ENCODE peak calls at places on chromosome 18, in four cellular contexts. I is GM20000, J is IMR-90, V is kidney. B is an unnamed sample.

GRCh38 chr18:48006415-48007175 is 76.1 kb upstream of the SMAD2 start:
- DNase-seq in I (no peak), J (no peak), V (no peak), B (no peak)

GRCh38 chr18:70490008-70490933 is 201.4 kb downstream of the SOCS6 start:
- DNase-seq in I (peak), J (peak), V (no peak), B (peak)

GRCh38 chr18:48750485-48751175 is 200.1 kb downstream of the SMAD7 start:
- DNase-seq in I (no peak), J (no peak), V (peak), B (no peak)

GRCh38 chr18:55244520-55244919 is 285.3 kb upstream of the CCDC68 start:
- DNase-seq in I (no peak), J (peak), V (no peak), B (no peak)

GRCh38 chr18:55422456-55423185 is 165.4 kb downstream of the TCF4 start:
- DNase-seq in I (no peak), J (peak), V (no peak), B (no peak)

GRCh38 chr18:51525453-51526225 is 328.2 kb upstream of the MEX3C start:
- DNase-seq in I (no peak), J (no peak), V (no peak), B (no peak)

GRCh38 chr18:77115461-77115907 is 17.1 kb downstream of the MBP start:
- DNase-seq in I (no peak), J (no peak), V (no peak), B (no peak)

GRCh38 chr18:3514312-3515216 is 64.6 kb downstream of the TGIF1 start:
- DNase-seq in I (no peak), J (no peak), V (no peak), B (no peak)

GRCh38 chr18:44679056-44679911 is 1.4 kb upstream of the SETBP1 start:
- DNase-seq in I (peak), J (peak), V (peak), B (peak)

GRCh38 chr18:55425698-55426097 is 162.3 kb downstream of the TCF4 start:
- DNase-seq in I (no peak), J (no peak), V (no peak), B (no peak)

GRCh38 chr18:43665239-43665788 is 388.0 kb upstream of the SYT4 start:
- DNase-seq in I (no peak), J (peak), V (no peak), B (peak)

GRCh38 chr18:62585274-62586147 is 62.7 kb downstream of the ZCCHC2 start:
- DNase-seq in I (no peak), J (no peak), V (no peak), B (no peak)

GRCh38 chr18:58590231-58590630 is 38.7 kb downstream of the ALPK2 start:
- DNase-seq in I (no peak), J (peak), V (no peak), B (no peak)

GRCh38 chr18:52546686-52547346 is 206.8 kb downstream of the DCC start:
- DNase-seq in I (no peak), J (no peak), V (no peak), B (no peak)

GRCh38 chr18:26460449-26461091 is 87.8 kb downstream of the KCTD1 start:
- DNase-seq in I (peak), J (peak), V (no peak), B (peak)

GRCh38 chr18:59691046-59691395 is 6.2 kb downstream of the CCBE1 start:
- DNase-seq in I (no peak), J (peak), V (no peak), B (peak)

GRCh38 chr18:9103488-9103887 is 989 bp downstream of the NDUFV2 start:
- DNase-seq in I (no peak), J (peak), V (no peak), B (peak)

GRCh38 chr18:38186491-38186890 is 620.9 kb upstream of the CELF4 start:
- DNase-seq in I (no peak), J (no peak), V (no peak), B (no peak)

GRCh38 chr18:34222025-34222395 is 2.7 kb downstream of the NOL4 start:
- DNase-seq in I (no peak), J (no peak), V (no peak), B (no peak)

GRCh38 chr18:6558770-6559169 is 144.1 kb upstream of the L3MBTL4 start:
- DNase-seq in I (no peak), J (no peak), V (no peak), B (no peak)

GRCh38 chr18:28571929-28572328 is 395.0 kb upstream of the CDH2 start:
- DNase-seq in I (no peak), J (no peak), V (no peak), B (no peak)

GRCh38 chr18:58692420-58693185 is 21.3 kb downstream of the MALT1 start:
- DNase-seq in I (no peak), J (no peak), V (no peak), B (no peak)

GRCh38 chr18:10006261-10006903 is 92.6 kb downstream of the VAPA start:
- DNase-seq in I (no peak), J (peak), V (no peak), B (peak)

GRCh38 chr18:37577051-37577611 is 11.5 kb upstream of the CELF4 start:
- DNase-seq in I (no peak), J (no peak), V (no peak), B (peak)

GRCh38 chr18:79897940-79898625 is 53.4 kb downstream of the SLC66A2 start:
- DNase-seq in I (no peak), J (no peak), V (peak), B (no peak)

GRCh38 chr18:28657836-28658410 is 481.0 kb upstream of the CDH2 start:
- DNase-seq in I (no peak), J (no peak), V (no peak), B (no peak)

GRCh38 chr18:8835556-8835955 is 130.2 kb downstream of the MTCL1 start:
- DNase-seq in I (no peak), J (peak), V (no peak), B (peak)

DNA sequence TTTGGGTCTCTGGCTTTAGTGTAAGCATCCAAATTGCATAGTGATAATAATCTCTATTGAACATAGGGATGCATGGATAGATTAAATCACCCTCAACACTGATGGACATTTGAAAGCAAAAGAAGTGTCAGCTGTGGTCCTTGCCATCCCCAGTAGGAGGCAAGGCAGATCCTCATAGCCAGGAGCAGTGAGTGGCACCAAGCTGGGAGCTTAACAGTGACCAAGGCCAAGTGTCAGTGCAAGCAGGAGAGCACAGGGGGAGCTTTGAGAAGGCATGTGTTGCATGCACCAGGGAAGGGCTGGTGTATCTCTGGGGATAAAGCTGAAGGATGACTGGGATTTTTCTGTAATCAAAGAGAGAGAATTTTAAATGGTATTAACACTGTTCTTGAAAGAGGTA is 14.7 kb downstream of the SLC14A1 start:
- DNase-seq in I (no peak), J (no peak), V (no peak), B (no peak)
- TF ChIP-seq CTCF in I (no peak), J (no peak), V (no peak), B (no peak)

GRCh38 chr18:24181806-24182205 is 42.9 kb downstream of the CABYR start:
- DNase-seq in I (no peak), J (no peak), V (no peak), B (no peak)

GRCh38 chr18:24173997-24174396 is 35.1 kb downstream of the CABYR start:
- DNase-seq in I (no peak), J (no peak), V (no peak), B (no peak)

GRCh38 chr18:24177499-24178133 is 38.8 kb downstream of the CABYR start:
- DNase-seq in I (no peak), J (no peak), V (no peak), B (no peak)

GRCh38 chr18:24180048-24180447 is 41.2 kb downstream of the CABYR start:
- DNase-seq in I (no peak), J (no peak), V (no peak), B (no peak)

GRCh38 chr18:24176727-24177416 is 38.0 kb downstream of the CABYR start:
- DNase-seq in I (peak), J (peak), V (no peak), B (peak)
- TF ChIP-seq CTCF in I (peak), J (peak), V (peak), B (peak)

DNA sequence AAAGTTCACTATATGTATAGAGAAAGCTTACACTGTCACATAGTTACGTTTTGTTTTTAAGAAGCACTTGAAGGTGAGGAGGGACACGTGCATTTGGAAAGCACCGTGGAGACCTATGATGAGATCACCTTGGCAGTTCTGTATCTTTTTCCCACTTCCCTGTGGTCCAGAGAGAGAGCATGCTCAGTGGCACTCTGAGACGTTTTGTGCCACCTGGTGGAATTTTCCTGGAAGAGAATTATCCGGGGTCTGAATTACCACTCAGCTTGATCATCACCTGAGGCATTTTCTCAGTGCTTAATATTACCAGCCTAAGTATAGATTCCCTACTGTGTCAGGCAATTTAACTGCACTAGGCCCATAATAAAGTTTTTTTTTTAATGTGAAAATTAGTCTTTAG is 469.4 kb upstream of the SMIM21 start:
- DNase-seq in I (no peak), J (no peak), V (no peak), B (peak)
- TF ChIP-seq CTCF in I (no peak), J (no peak), V (peak), B (peak)

GRCh38 chr18:22441638-22442037 is 23.9 kb upstream of the CTAGE1 start:
- DNase-seq in I (no peak), J (no peak), V (no peak), B (no peak)
- TF ChIP-seq CTCF in I (no peak), J (no peak), V (no peak), B (no peak)

GRCh38 chr18:65988371-65988770 is 237.6 kb downstream of the CDH7 start:
- DNase-seq in I (no peak), J (no peak), V (no peak), B (no peak)

GRCh38 chr18:65988972-65989371 is 238.2 kb downstream of the CDH7 start:
- DNase-seq in I (no peak), J (no peak), V (no peak), B (no peak)

GRCh38 chr18:65983750-65984149 is 232.9 kb downstream of the CDH7 start:
- DNase-seq in I (no peak), J (no peak), V (no peak), B (no peak)
- TF ChIP-seq CTCF in I (no peak), J (no peak), V (no peak), B (no peak)